ENCODE peak calls at places on chromosomes 7 and 10, in four cellular contexts. One of them, this sample, is unnamed. For H3K27me3, the result is how much of the 10 kb centered on the place peaks cover.

GRCh38 chr10:125562737-125563136 is 120.2 kb downstream of the TEX36 start:
- DNase-seq in ovary: no peak
- DNase-seq in tibial nerve: no peak
- DNase-seq in stomach: no peak
- DNase-seq in this sample: no peak

GRCh38 chr7:17939111-17939669 is 1.1 kb downstream of the SNX13 start:
- DNase-seq in ovary: no peak
- DNase-seq in tibial nerve: no peak
- DNase-seq in stomach: no peak
- DNase-seq in this sample: no peak

GRCh38 chr10:93309062-93309461 is 173.1 kb downstream of the MYOF start:
- DNase-seq in stomach: no peak
- DNase-seq in ovary: no peak
- DNase-seq in tibial nerve: no peak
- DNase-seq in this sample: no peak

GRCh38 chr10:116737582-116738358 is 4.6 kb downstream of the HSPA12A start:
- DNase-seq in ovary: peak
- DNase-seq in tibial nerve: no peak
- DNase-seq in stomach: no peak
- DNase-seq in this sample: no peak

GRCh38 chr7:77265666-77266065 is 66.0 kb upstream of the FGL2 start:
- DNase-seq in stomach: no peak
- DNase-seq in tibial nerve: no peak
- DNase-seq in ovary: no peak
- DNase-seq in this sample: no peak

GRCh38 chr10:69904533-69904932 is 102.8 kb downstream of the COL13A1 start:
- DNase-seq in ovary: no peak
- DNase-seq in stomach: no peak
- DNase-seq in tibial nerve: no peak
- DNase-seq in this sample: no peak

GRCh38 chr7:29957921-29958320 is 31.7 kb downstream of the SCRN1 start:
- DNase-seq in ovary: no peak
- DNase-seq in stomach: no peak
- DNase-seq in tibial nerve: no peak
- DNase-seq in this sample: no peak

GRCh38 chr7:55515569-55516279 is 56.6 kb downstream of the VOPP1 start:
- DNase-seq in ovary: no peak
- DNase-seq in stomach: no peak
- DNase-seq in tibial nerve: no peak
- DNase-seq in this sample: no peak

GRCh38 chr7:157005456-157006204 is 4.8 kb downstream of the MNX1 start:
- DNase-seq in stomach: no peak
- DNase-seq in ovary: no peak
- DNase-seq in tibial nerve: no peak
- DNase-seq in this sample: no peak

GRCh38 chr10:6578221-6579192 is 1.6 kb downstream of the PRKCQ start:
- DNase-seq in stomach: no peak
- DNase-seq in ovary: no peak
- DNase-seq in tibial nerve: no peak
- DNase-seq in this sample: no peak

GRCh38 chr10:6579904-6580278 is at the start of gene PRKCQ:
- DNase-seq in ovary: peak
- DNase-seq in stomach: no peak
- DNase-seq in tibial nerve: no peak
- DNase-seq in this sample: peak

GRCh38 chr10:6579193-6579903 is 728 bp downstream of the PRKCQ start:
- DNase-seq in stomach: no peak
- DNase-seq in tibial nerve: no peak
- DNase-seq in ovary: no peak
- DNase-seq in this sample: no peak

GRCh38 chr10:6581750-6582697 is 1.9 kb upstream of the PRKCQ start:
- DNase-seq in tibial nerve: no peak
- DNase-seq in ovary: no peak
- DNase-seq in stomach: no peak
- DNase-seq in this sample: no peak

GRCh38 chr10:6580279-6581029 is 378 bp upstream of the PRKCQ start:
- DNase-seq in stomach: peak
- DNase-seq in ovary: peak
- DNase-seq in tibial nerve: peak
- DNase-seq in this sample: peak
- TF ChIP-seq POLR2A in stomach: no peak
- TF ChIP-seq POLR2A in ovary: no peak
- TF ChIP-seq POLR2A in tibial nerve: no peak
- TF ChIP-seq POLR2A in this sample: peak

GRCh38 chr7:1245596-1245995 is 12.9 kb downstream of the UNCX start:
- DNase-seq in tibial nerve: no peak
- DNase-seq in ovary: no peak
- DNase-seq in stomach: no peak
- DNase-seq in this sample: no peak
- H3K27me3 ChIP-seq in tibial nerve: half or more
- H3K27me3 ChIP-seq in ovary: under half
- H3K27me3 ChIP-seq in stomach: half or more
- H3K27me3 ChIP-seq in this sample: half or more

GRCh38 chr10:5575482-5576153 is 50.9 kb downstream of the CALML3 start:
- DNase-seq in stomach: no peak
- DNase-seq in tibial nerve: no peak
- DNase-seq in ovary: peak
- DNase-seq in this sample: no peak
- TF ChIP-seq EP300 in stomach: no peak
- TF ChIP-seq EP300 in tibial nerve: no peak
- TF ChIP-seq EP300 in ovary: no peak
- TF ChIP-seq EP300 in this sample: no peak

DNA sequence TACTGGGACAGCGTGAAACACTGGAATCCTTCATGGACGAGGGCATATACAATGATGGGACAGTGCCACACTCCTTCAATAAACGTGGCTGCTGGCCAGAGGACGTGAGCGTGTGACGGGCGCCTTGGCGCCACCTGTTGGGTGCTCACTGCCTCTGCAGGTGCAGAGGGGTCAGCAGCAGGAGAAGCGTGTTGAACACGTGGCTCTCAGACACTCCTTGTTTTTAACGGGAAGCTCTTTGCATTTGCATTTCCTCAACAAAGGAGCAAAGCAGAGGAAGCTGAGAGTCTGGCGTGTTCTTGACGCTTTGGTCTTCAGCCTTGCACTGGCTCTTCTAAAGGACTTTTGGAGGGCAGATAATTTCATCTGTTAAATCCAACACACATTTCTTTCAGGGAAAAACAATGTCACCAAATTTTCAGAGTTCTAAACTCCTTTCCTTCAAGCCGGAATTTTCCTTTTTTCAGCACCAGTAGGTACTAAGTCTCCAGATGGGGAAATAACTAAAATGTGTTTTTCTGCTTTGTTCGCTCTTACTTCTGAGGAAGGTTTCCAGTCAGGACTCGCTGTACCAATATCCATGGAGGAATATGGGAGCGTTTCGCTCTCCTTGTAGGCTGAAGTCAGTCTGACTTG is 2.9 kb upstream of the GET4 start:
- DNase-seq in stomach: peak
- DNase-seq in tibial nerve: peak
- DNase-seq in ovary: peak
- DNase-seq in this sample: peak
- TF ChIP-seq POLR2A in stomach: no peak
- TF ChIP-seq POLR2A in tibial nerve: no peak
- TF ChIP-seq POLR2A in ovary: peak
- TF ChIP-seq POLR2A in this sample: no peak

GRCh38 chr7:85183296-85183695 is 3.6 kb downstream of the SEMA3D start:
- DNase-seq in tibial nerve: no peak
- DNase-seq in stomach: no peak
- DNase-seq in ovary: no peak
- DNase-seq in this sample: no peak
- H3K27me3 ChIP-seq in tibial nerve: under half
- H3K27me3 ChIP-seq in stomach: under half
- H3K27me3 ChIP-seq in ovary: under half
- H3K27me3 ChIP-seq in this sample: under half

DNA sequence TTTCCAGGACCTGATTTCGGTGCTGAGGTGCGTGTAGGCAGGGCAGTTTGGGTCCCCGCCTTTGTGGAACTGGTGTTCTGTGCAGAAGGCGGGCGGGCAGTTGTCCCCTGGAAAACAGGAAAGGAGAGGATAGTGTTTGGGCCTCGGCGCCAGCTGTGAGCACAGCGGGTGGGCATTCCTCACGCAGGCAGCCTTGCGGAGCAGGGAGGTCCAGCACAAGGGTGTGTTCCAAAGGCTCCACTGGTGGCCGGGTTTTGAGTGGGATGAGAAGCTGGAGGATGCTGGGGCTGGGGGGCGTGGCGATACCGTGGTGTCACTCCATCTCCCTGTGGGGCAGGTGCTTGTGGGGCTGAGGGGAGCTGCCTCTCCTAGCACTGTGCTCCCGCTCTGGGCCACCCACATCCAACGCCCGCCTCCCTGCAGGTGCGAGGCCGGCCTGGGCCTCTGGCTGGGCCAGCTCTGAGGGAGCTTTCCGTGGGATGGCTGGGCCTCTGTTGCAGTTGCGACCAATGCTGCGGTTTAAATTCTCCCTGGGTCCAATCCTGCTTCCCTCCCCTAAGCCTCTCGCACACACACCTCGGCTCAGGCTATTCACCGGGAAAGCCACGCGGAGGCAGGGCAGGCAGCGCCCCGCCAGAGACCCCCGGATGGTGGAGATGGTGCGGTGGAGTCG is 15.9 kb downstream of the UNCX start:
- DNase-seq in tibial nerve: no peak
- DNase-seq in stomach: no peak
- DNase-seq in ovary: no peak
- DNase-seq in this sample: no peak
- TF ChIP-seq EP300 in tibial nerve: no peak
- TF ChIP-seq EP300 in stomach: no peak
- TF ChIP-seq EP300 in ovary: no peak
- TF ChIP-seq EP300 in this sample: no peak

GRCh38 chr10:100636848-100637553 is 101.3 kb downstream of the HIF1AN start:
- DNase-seq in stomach: no peak
- DNase-seq in ovary: no peak
- DNase-seq in tibial nerve: no peak
- DNase-seq in this sample: no peak

GRCh38 chr10:100637785-100638184 is 102.0 kb downstream of the HIF1AN start:
- DNase-seq in tibial nerve: no peak
- DNase-seq in stomach: no peak
- DNase-seq in ovary: no peak
- DNase-seq in this sample: no peak

GRCh38 chr10:100632027-100632426 is 96.3 kb downstream of the HIF1AN start:
- DNase-seq in ovary: no peak
- DNase-seq in stomach: no peak
- DNase-seq in tibial nerve: no peak
- DNase-seq in this sample: no peak

GRCh38 chr10:100631192-100631591 is 95.4 kb downstream of the HIF1AN start:
- DNase-seq in tibial nerve: no peak
- DNase-seq in stomach: no peak
- DNase-seq in ovary: no peak
- DNase-seq in this sample: no peak

GRCh38 chr10:100634034-100634433 is 98.3 kb downstream of the HIF1AN start:
- DNase-seq in tibial nerve: no peak
- DNase-seq in stomach: no peak
- DNase-seq in ovary: no peak
- DNase-seq in this sample: no peak
- TF ChIP-seq POLR2A in tibial nerve: no peak
- TF ChIP-seq POLR2A in stomach: no peak
- TF ChIP-seq POLR2A in ovary: no peak
- TF ChIP-seq POLR2A in this sample: no peak

This sample was measured in transverse colon.